ENCODE peak calls at places on chromosomes 3 and 15, in eight cellular contexts. Y is RWPE1; C is activated T-cell treated with anti-CD3 and anti-CD28 coated beads for 1 hour; F is left lung; P is HTR-8/SVneo; R is mucosa of descending colon; B is mesothelial cell of epicardium; I is activated CD8-positive, alpha-beta memory T cell treated with anti-CD3 and anti-CD28 coated beads, Interleukin-2, amount 50 U/mL, for 4 hours. N is an unnamed sample.

GRCh38 chr3:172746476-172746875 is 4.0 kb upstream of the ECT2 start:
- DNase-seq in P (peak; percentile 13), R (no peak), I (no peak), Y (no peak), C (no peak), B (no peak), F (no peak), N (no peak)

GRCh38 chr3:32422943-32423342 is 31.3 kb downstream of the CMTM7 start:
- DNase-seq in B (no peak), F (no peak), I (no peak), P (no peak), R (no peak), Y (no peak), C (no peak), N (no peak)

GRCh38 chr3:173599673-173600072 is 202.1 kb downstream of the NLGN1 start:
- DNase-seq in R (no peak), I (no peak), C (no peak), B (no peak), P (no peak), Y (no peak), F (no peak), N (no peak)

GRCh38 chr3:65636326-65636725 is 402.4 kb downstream of the MAGI1 start:
- DNase-seq in C (no peak), F (no peak), P (no peak), Y (no peak), B (no peak), R (no peak), I (no peak), N (no peak)

GRCh38 chr3:57161131-57161538 is 4.0 kb downstream of the IL17RD start:
- DNase-seq in B (no peak), P (no peak), C (no peak), Y (no peak), F (no peak), R (no peak), I (no peak), N (no peak)

GRCh38 chr15:40108855-40109735 is at the start of gene BMF:
- DNase-seq in I (peak; percentile 97), P (peak; percentile 89), F (peak; percentile 99), R (peak; percentile 100), C (peak; percentile 97), B (peak; percentile 100), Y (peak; percentile 99), N (peak; percentile 90)

GRCh38 chr3:182879031-182879611 is 85.8 kb downstream of the ATP11B start:
- DNase-seq in C (no peak), I (no peak), P (no peak), F (no peak), R (no peak), B (no peak), Y (no peak), N (no peak)

GRCh38 chr3:157913751-157914150 is 192.5 kb downstream of the SHOX2 start:
- DNase-seq in I (no peak), C (no peak), B (no peak), Y (no peak), F (no peak), P (no peak), R (no peak), N (no peak)

GRCh38 chr3:126474498-126475410 is 937 bp downstream of the ZXDC start:
- DNase-seq in Y (no peak), I (peak; percentile 41), F (peak; percentile 56), C (peak; percentile 11), P (peak; percentile 23), B (peak; percentile 57), R (peak; percentile 69), N (no peak)

GRCh38 chr15:31207246-31207645 is 105.7 kb upstream of the TRPM1 start:
- DNase-seq in I (no peak), P (no peak), B (peak; percentile 3), R (no peak), C (no peak), Y (no peak), F (peak; percentile 16), N (no peak)

GRCh38 chr3:46504780-46505179 is 7.0 kb downstream of the RTP3 start:
- DNase-seq in B (no peak), C (no peak), F (no peak), I (peak; percentile 36), R (no peak), P (no peak), Y (no peak), N (no peak)

GRCh38 chr3:163159306-163159705 is 1662.7 kb downstream of the OTOL1 start:
- DNase-seq in B (no peak), C (no peak), Y (no peak), P (no peak), R (no peak), F (no peak), I (no peak), N (no peak)

GRCh38 chr15:42367041-42367440 is 7.7 kb downstream of the CAPN3 start:
- DNase-seq in Y (no peak), P (no peak), R (no peak), B (no peak), C (no peak), F (peak; percentile 56), I (no peak), N (no peak)

GRCh38 chr15:47294765-47295259 is 422.5 kb upstream of the SEMA6D start:
- DNase-seq in B (no peak), Y (no peak), R (no peak), I (no peak), C (no peak), P (no peak), F (no peak), N (no peak)

N was measured in epithelial cell of prostate.